ENCODE peak calls at places on chromosomes 7 and 10, in seven cellular contexts. V is GM23338, U is fibroblast of lung, I is neural progenitor cell, J is hepatocyte, D is HepG2, A is H9. M is an unnamed sample.

GRCh38 chr10:99938563-99938962 is 71.2 kb downstream of the DNMBP start:
- DNase-seq in V (no peak), U (peak), I (no peak), J (no peak), D (no peak), A (no peak), M (no peak)

GRCh38 chr10:21495686-21496284 is 29.7 kb downstream of the SKIDA1 start:
- DNase-seq in V (peak), U (peak), I (peak), J (peak), D (peak), A (peak), M (peak)

GRCh38 chr10:121715076-121715475 is 116.8 kb upstream of the FGFR2 start:
- DNase-seq in V (no peak), U (no peak), I (no peak), J (no peak), D (no peak), A (no peak), M (no peak)

GRCh38 chr7:13778967-13779366 is 210.5 kb downstream of the ETV1 start:
- DNase-seq in V (no peak), U (peak), I (no peak), J (no peak), D (no peak), A (no peak), M (no peak)

GRCh38 chr7:129436335-129436923 is 2.2 kb downstream of the STRIP2 start:
- DNase-seq in V (no peak), U (no peak), I (no peak), J (no peak), D (no peak), A (no peak), M (no peak)

GRCh38 chr10:54853883-54854282 is 52.9 kb upstream of the PCDH15 start:
- DNase-seq in V (no peak), U (no peak), I (no peak), J (no peak), D (no peak), A (no peak), M (no peak)

GRCh38 chr7:69364814-69365587 is 233.3 kb upstream of the AUTS2 start:
- DNase-seq in V (no peak), U (no peak), I (no peak), J (peak), D (no peak), A (no peak), M (peak)

GRCh38 chr7:1112109-1112508 is 24.2 kb downstream of the GPER1 start:
- DNase-seq in V (no peak), U (peak), I (no peak), J (no peak), D (no peak), A (no peak), M (no peak)

GRCh38 chr10:23293145-23293724 is 51.4 kb downstream of the C10orf67 start:
- DNase-seq in V (peak), U (peak), I (peak), J (peak), D (peak), A (peak), M (peak)

GRCh38 chr7:52747817-52748216 is 287.6 kb upstream of the POM121L12 start:
- DNase-seq in V (no peak), U (no peak), I (no peak), J (no peak), D (no peak), A (no peak), M (no peak)

GRCh38 chr10:98950106-98950505 is 285.5 kb downstream of the HPSE2 start:
- DNase-seq in V (no peak), U (no peak), I (no peak), J (no peak), D (no peak), A (no peak), M (no peak)

GRCh38 chr10:2023687-2024086 is 286.4 kb upstream of the ADARB2 start:
- DNase-seq in V (no peak), U (no peak), I (no peak), J (no peak), D (no peak), A (no peak), M (no peak)

GRCh38 chr7:155729847-155730246 is 82.4 kb downstream of the SHH start:
- DNase-seq in V (no peak), U (peak), I (no peak), J (no peak), D (no peak), A (no peak), M (no peak)

GRCh38 chr10:12018438-12019342 is 23.9 kb downstream of the UPF2 start:
- DNase-seq in V (no peak), U (no peak), I (no peak), J (no peak), D (no peak), A (no peak), M (no peak)

GRCh38 chr10:91034494-91035157 is 113.7 kb upstream of the ANKRD1 start:
- DNase-seq in V (peak), U (peak), I (peak), J (peak), D (peak), A (no peak), M (no peak)

GRCh38 chr7:135966341-135967043 is 10.7 kb downstream of the MTPN start:
- DNase-seq in V (no peak), U (peak), I (no peak), J (no peak), D (no peak), A (no peak), M (peak)

GRCh38 chr7:159107052-159107892 is 37.4 kb downstream of the VIPR2 start:
- DNase-seq in V (no peak), U (no peak), I (no peak), J (no peak), D (no peak), A (no peak), M (no peak)

GRCh38 chr10:33032354-33033254 is 74.6 kb upstream of the ITGB1 start:
- DNase-seq in V (no peak), U (peak), I (no peak), J (no peak), D (peak), A (no peak), M (no peak)

GRCh38 chr7:16708980-16709379 is 44.6 kb upstream of the TSPAN13 start:
- DNase-seq in V (peak), U (peak), I (no peak), J (peak), D (no peak), A (no peak), M (no peak)

GRCh38 chr7:28033386-28033785 is 147.2 kb downstream of the JAZF1 start:
- DNase-seq in V (no peak), U (no peak), I (no peak), J (no peak), D (no peak), A (no peak), M (no peak)

GRCh38 chr10:56095506-56096225 is 265.4 kb downstream of the ZWINT start:
- DNase-seq in V (peak), U (no peak), I (peak), J (no peak), D (no peak), A (no peak), M (no peak)

GRCh38 chr10:13019280-13019679 is 17.8 kb upstream of the CCDC3 start:
- DNase-seq in V (no peak), U (no peak), I (no peak), J (no peak), D (no peak), A (no peak), M (no peak)

GRCh38 chr10:6229290-6229689 is 26.6 kb downstream of the PFKFB3 start:
- DNase-seq in V (no peak), U (no peak), I (no peak), J (no peak), D (no peak), A (no peak), M (no peak)

GRCh38 chr10:693506-693905 is 4.0 kb upstream of the DIP2C start:
- DNase-seq in V (no peak), U (peak), I (no peak), J (peak), D (no peak), A (no peak), M (no peak)

GRCh38 chr7:48894574-48894973 is 29.8 kb upstream of the CDC14C start:
- DNase-seq in V (no peak), U (no peak), I (no peak), J (no peak), D (no peak), A (no peak), M (no peak)

GRCh38 chr7:23012797-23013714 is 874 bp downstream of the HYCC1 start:
- DNase-seq in V (peak), U (peak), I (peak), J (peak), D (peak), A (peak), M (peak)

GRCh38 chr10:97664282-97664850 is 22.7 kb downstream of the AVPI1 start:
- DNase-seq in V (no peak), U (no peak), I (no peak), J (peak), D (peak), A (no peak), M (no peak)

GRCh38 chr7:92496876-92497275 is 19.1 kb upstream of the ERVW-1 start:
- DNase-seq in V (no peak), U (peak), I (no peak), J (no peak), D (no peak), A (no peak), M (no peak)

GRCh38 chr10:49446031-49446430 is 50.1 kb upstream of the DRGX start:
- DNase-seq in V (no peak), U (peak), I (no peak), J (no peak), D (no peak), A (no peak), M (no peak)

GRCh38 chr7:51647931-51648351 is 331.3 kb upstream of the COBL start:
- DNase-seq in V (peak), U (peak), I (peak), J (peak), D (peak), A (no peak), M (no peak)

GRCh38 chr7:42142089-42142488 is 94.9 kb downstream of the GLI3 start:
- DNase-seq in V (no peak), U (no peak), I (no peak), J (no peak), D (no peak), A (no peak), M (no peak)

GRCh38 chr10:34731885-34732701 is 83.0 kb downstream of the PARD3 start:
- DNase-seq in V (no peak), U (peak), I (no peak), J (no peak), D (no peak), A (no peak), M (no peak)

GRCh38 chr7:38147005-38147404 is 31.0 kb upstream of the STARD3NL start:
- DNase-seq in V (no peak), U (no peak), I (no peak), J (peak), D (peak), A (no peak), M (no peak)

GRCh38 chr10:46317889-46318288 is 31.1 kb downstream of the ANTXRL start:
- DNase-seq in V (no peak), U (no peak), I (no peak), J (no peak), D (no peak), A (no peak), M (no peak)

GRCh38 chr10:7767209-7767608 is 20.6 kb downstream of the KIN start:
- DNase-seq in V (no peak), U (peak), I (no peak), J (no peak), D (no peak), A (no peak), M (no peak)

GRCh38 chr10:102960158-102960557 is 42.1 kb downstream of the CNNM2 start:
- DNase-seq in V (no peak), U (no peak), I (no peak), J (no peak), D (no peak), A (no peak), M (no peak)

GRCh38 chr7:67429735-67430134 is 433.1 kb downstream of the TYW1 start:
- DNase-seq in V (no peak), U (no peak), I (no peak), J (no peak), D (no peak), A (no peak), M (no peak)

GRCh38 chr7:82081644-82082224 is 311.9 kb upstream of the HGF start:
- DNase-seq in V (no peak), U (no peak), I (no peak), J (no peak), D (no peak), A (no peak), M (no peak)

DNA sequence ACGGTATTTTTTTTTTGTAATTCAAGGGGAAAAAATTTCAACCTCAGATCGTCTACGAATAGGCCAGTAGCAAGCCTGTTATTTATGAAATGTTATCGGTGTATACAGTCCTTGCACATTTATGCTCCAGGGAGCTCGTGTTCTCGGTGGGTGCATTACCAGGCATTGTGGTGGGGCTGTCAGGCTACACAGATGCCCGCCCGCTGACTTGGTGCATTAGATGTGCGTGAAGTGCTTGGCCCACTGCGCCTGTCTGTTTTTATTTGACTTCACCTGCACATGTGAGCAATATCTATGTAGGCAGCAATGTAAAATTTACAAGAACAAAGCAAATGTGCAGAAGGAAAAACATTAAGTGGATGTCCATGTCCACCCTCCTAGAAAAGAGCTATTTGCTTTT is 2.7 kb downstream of the FOXK1 start:
- DNase-seq in V (no peak), U (no peak), I (no peak), J (no peak), D (no peak), A (no peak), M (no peak)
- TF ChIP-seq CTCF in V (no peak), U (no peak), I (no peak), J (no peak), D (no peak), A (no peak), M (no peak)

GRCh38 chr7:107036535-107036934 is 8.0 kb upstream of the PRKAR2B start:
- DNase-seq in V (no peak), U (no peak), I (no peak), J (no peak), D (no peak), A (no peak), M (no peak)

GRCh38 chr7:107032720-107033438 is 11.6 kb upstream of the PRKAR2B start:
- DNase-seq in V (no peak), U (no peak), I (no peak), J (no peak), D (no peak), A (no peak), M (no peak)

GRCh38 chr7:107034553-107034952 is 10.0 kb upstream of the PRKAR2B start:
- DNase-seq in V (no peak), U (no peak), I (no peak), J (no peak), D (no peak), A (no peak), M (no peak)

GRCh38 chr7:107037866-107038598 is 6.5 kb upstream of the PRKAR2B start:
- DNase-seq in V (no peak), U (no peak), I (no peak), J (no peak), D (no peak), A (no peak), M (no peak)

DNA sequence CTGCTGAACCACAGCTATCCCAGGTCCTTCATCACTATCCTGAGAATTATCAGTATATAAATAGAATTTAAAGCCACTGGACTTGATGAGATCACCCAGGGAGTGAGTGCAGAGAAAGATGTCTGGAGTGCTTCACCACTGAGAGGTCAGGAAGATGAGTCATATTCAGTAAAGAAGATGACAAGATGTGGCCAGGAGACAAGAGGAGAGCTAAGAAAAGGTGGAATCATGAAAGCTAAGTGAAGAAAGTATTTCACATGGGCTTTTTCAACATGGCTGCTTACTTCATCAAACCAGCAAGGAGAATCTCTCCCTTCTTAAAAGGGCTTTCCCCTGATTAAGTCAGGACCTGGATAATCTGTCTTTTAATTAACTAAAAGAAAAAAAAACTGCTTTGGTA is 9.1 kb upstream of the PRKAR2B start:
- DNase-seq in V (no peak), U (peak), I (no peak), J (peak), D (no peak), A (no peak), M (no peak)
- H2AFZ ChIP-seq in V (no peak), U (no peak), I (no peak), J (no peak), D (no peak), A (no peak), M (no peak)

DNA sequence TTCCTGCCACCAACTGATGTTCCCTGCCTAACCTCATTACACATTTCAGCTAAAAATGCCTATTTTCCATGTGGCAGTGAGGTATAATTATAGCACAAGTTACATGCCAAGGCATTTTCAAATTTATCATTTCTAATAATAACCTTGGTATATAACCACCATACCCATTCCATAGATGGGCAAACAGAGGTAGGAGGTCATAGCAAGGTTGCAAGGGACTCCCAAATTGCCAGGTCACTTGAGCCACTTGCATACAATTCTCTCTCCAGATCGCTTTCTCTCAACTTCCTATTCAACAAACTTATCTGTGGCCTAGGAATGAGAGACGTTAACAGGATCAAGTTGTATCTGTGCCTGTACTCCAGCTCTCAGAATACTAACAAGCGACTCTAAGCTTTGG is 108.3 kb downstream of the ATXN7L1 start:
- DNase-seq in V (no peak), U (no peak), I (no peak), J (no peak), D (no peak), A (no peak), M (no peak)
- H3K4me2 ChIP-seq in V (no peak), U (no peak), I (no peak), J (no peak), D (no peak), A (no peak), M (no peak)

GRCh38 chr10:30186371-30186875 is 127.0 kb upstream of the JCAD start:
- DNase-seq in V (peak), U (peak), I (peak), J (peak), D (peak), A (no peak), M (no peak)
- TF ChIP-seq CTCF in V (no peak), U (peak), I (no peak), J (peak), D (peak), A (no peak), M (no peak)

DNA sequence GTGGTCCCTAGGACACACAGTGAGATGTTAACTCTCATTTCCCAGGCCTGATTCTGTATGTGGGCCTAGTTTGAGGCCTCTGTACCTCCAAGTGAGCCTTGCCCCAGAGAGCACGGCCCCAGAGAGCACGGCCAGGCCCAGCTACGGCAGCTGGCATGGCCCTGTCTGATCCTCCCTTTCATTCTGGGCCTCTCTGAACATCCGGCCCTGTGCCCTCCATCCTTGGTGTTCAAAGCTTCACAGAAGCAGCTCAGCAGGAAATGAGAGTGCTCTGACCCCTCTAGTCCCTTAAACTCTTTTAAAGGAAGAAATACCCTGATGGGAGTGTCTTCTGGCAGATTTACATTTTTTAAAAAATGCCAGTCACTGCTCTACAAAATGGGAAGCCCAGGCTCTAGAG is 171.8 kb downstream of the RPS24 start:
- DNase-seq in V (no peak), U (no peak), I (no peak), J (no peak), D (no peak), A (no peak), M (peak)
- H2AFZ ChIP-seq in V (no peak), U (no peak), I (no peak), J (no peak), D (no peak), A (no peak), M (peak)

DNA sequence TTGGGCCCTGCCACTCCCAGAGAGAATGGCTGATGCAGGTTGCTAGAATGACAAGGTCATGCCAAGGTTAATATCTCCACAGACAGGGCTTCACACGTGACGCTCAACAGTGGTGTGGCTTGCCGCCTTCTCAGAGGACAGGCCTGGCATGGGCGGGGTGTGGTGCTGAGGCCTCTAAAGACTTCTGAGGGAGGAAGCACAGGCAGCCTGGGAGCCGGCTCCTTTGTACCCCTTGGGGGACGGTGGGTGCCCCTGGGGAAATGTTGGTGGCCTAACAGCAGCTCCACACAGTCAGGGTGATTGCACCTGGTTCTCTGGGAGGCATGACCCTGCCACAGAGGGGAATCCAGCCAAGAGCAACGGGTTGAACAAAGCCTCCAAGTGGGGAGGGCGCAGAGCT is 115.1 kb downstream of the PKD1L1 start:
- DNase-seq in V (no peak), U (no peak), I (no peak), J (no peak), D (no peak), A (no peak), M (peak)
- H3K4me2 ChIP-seq in V (no peak), U (no peak), I (no peak), J (no peak), D (no peak), A (no peak), M (no peak)

DNA sequence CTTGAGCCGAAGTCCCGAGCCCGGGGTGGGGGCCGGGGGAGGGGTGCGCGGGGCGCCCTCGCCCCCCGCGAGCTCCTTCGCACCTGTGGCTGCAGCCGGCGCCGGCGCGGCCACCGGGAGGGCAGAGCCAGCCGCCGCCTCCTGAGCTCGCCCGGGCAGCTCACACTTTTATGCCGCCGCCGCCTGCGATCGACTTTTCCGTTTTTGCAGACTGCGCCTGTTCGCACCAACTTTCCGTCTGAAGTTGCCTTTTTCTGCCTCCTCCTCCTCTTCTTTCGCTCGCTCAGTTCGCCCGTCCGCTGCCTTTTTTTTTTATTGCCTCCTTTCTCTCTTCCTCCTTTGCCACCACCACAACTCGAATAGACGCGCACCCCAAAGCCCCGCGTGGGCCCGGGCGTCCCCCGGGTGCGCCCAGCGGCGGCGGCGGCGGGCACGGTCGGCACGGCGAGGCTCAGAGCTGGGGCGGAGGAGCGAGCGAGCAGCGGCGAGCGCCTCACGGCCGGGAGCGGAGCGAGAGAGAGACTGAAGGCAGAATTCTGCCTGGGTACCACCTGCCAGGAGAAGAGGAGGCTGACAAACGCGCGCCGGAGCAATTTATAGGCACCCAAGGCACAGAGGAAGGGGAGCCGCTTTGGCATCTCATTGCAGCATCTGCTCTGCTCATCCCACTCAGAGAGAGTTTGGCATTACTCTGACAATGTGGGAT is at the start of gene C1QL3:
- DNase-seq in V (peak), U (peak), I (peak), J (peak), D (no peak), A (peak), M (no peak)
- TF ChIP-seq CTCF in V (no peak), U (no peak), I (no peak), J (no peak), D (no peak), A (no peak), M (no peak)